ENCODE peak calls at places on chromosomes 7 and 10, in eight cellular contexts. One of them, this sample, is unnamed.

GRCh38 chr10:93436577-93436976 is 45.6 kb downstream of the MYOF start:
- DNase-seq in adrenal gland: peak; percentile 61
- DNase-seq in ascending aorta: peak; percentile 93
- DNase-seq in KBM-7: peak; percentile 43
- DNase-seq in amniotic stem cell: peak; percentile 82
- DNase-seq in CD8-positive, alpha-beta T cell: no peak
- DNase-seq in NCI-H1092 treated with DMSO at 0.1 percent for 48 hours: no peak
- DNase-seq in GM13977: no peak
- DNase-seq in this sample: no peak

GRCh38 chr7:2680792-2681490 is 7.1 kb upstream of the AMZ1 start:
- DNase-seq in KBM-7: peak; percentile 60
- DNase-seq in CD8-positive, alpha-beta T cell: peak; percentile 60
- DNase-seq in ascending aorta: peak; percentile 87
- DNase-seq in adrenal gland: peak; percentile 89
- DNase-seq in NCI-H1092 treated with DMSO at 0.1 percent for 48 hours: peak; percentile 74
- DNase-seq in amniotic stem cell: peak; percentile 20
- DNase-seq in GM13977: peak; percentile 84
- DNase-seq in this sample: peak; percentile 5

GRCh38 chr7:2437537-2438148 is 34.2 kb downstream of the CHST12 start:
- DNase-seq in CD8-positive, alpha-beta T cell: no peak
- DNase-seq in KBM-7: no peak
- DNase-seq in ascending aorta: no peak
- DNase-seq in NCI-H1092 treated with DMSO at 0.1 percent for 48 hours: no peak
- DNase-seq in adrenal gland: no peak
- DNase-seq in GM13977: no peak
- DNase-seq in amniotic stem cell: no peak
- DNase-seq in this sample: no peak

GRCh38 chr10:103916254-103916653 is 1.7 kb downstream of the STN1 start:
- DNase-seq in CD8-positive, alpha-beta T cell: no peak
- DNase-seq in GM13977: no peak
- DNase-seq in ascending aorta: no peak
- DNase-seq in NCI-H1092 treated with DMSO at 0.1 percent for 48 hours: no peak
- DNase-seq in amniotic stem cell: no peak
- DNase-seq in adrenal gland: no peak
- DNase-seq in KBM-7: no peak
- DNase-seq in this sample: no peak

GRCh38 chr10:100561005-100561404 is 25.3 kb downstream of the HIF1AN start:
- DNase-seq in KBM-7: no peak
- DNase-seq in NCI-H1092 treated with DMSO at 0.1 percent for 48 hours: no peak
- DNase-seq in CD8-positive, alpha-beta T cell: no peak
- DNase-seq in GM13977: no peak
- DNase-seq in amniotic stem cell: no peak
- DNase-seq in ascending aorta: no peak
- DNase-seq in adrenal gland: no peak
- DNase-seq in this sample: no peak

GRCh38 chr10:14758994-14759664 is 15.6 kb downstream of the FAM107B start:
- DNase-seq in ascending aorta: no peak
- DNase-seq in adrenal gland: no peak
- DNase-seq in CD8-positive, alpha-beta T cell: no peak
- DNase-seq in NCI-H1092 treated with DMSO at 0.1 percent for 48 hours: peak; percentile 2
- DNase-seq in GM13977: no peak
- DNase-seq in KBM-7: no peak
- DNase-seq in amniotic stem cell: no peak
- DNase-seq in this sample: no peak

GRCh38 chr10:42753126-42753506 is 29.5 kb upstream of the BMS1 start:
- DNase-seq in GM13977: peak; percentile 59
- DNase-seq in amniotic stem cell: peak; percentile 13
- DNase-seq in KBM-7: peak; percentile 49
- DNase-seq in NCI-H1092 treated with DMSO at 0.1 percent for 48 hours: peak; percentile 26
- DNase-seq in CD8-positive, alpha-beta T cell: peak; percentile 68
- DNase-seq in ascending aorta: peak; percentile 85
- DNase-seq in adrenal gland: peak; percentile 71
- DNase-seq in this sample: no peak

GRCh38 chr10:36621346-36621745 is 504.1 kb upstream of the ANKRD30A start:
- DNase-seq in amniotic stem cell: peak; percentile 2
- DNase-seq in GM13977: no peak
- DNase-seq in KBM-7: no peak
- DNase-seq in ascending aorta: no peak
- DNase-seq in adrenal gland: no peak
- DNase-seq in NCI-H1092 treated with DMSO at 0.1 percent for 48 hours: no peak
- DNase-seq in CD8-positive, alpha-beta T cell: no peak
- DNase-seq in this sample: no peak

GRCh38 chr7:149125189-149125863 is 798 bp downstream of the ZNF425 start:
- DNase-seq in amniotic stem cell: no peak
- DNase-seq in ascending aorta: no peak
- DNase-seq in GM13977: no peak
- DNase-seq in KBM-7: peak; percentile 67
- DNase-seq in adrenal gland: no peak
- DNase-seq in CD8-positive, alpha-beta T cell: no peak
- DNase-seq in NCI-H1092 treated with DMSO at 0.1 percent for 48 hours: no peak
- DNase-seq in this sample: no peak

GRCh38 chr7:157674027-157674714 is 337.4 kb downstream of the DNAJB6 start:
- DNase-seq in amniotic stem cell: no peak
- DNase-seq in CD8-positive, alpha-beta T cell: peak; percentile 4
- DNase-seq in ascending aorta: peak; percentile 52
- DNase-seq in NCI-H1092 treated with DMSO at 0.1 percent for 48 hours: no peak
- DNase-seq in GM13977: no peak
- DNase-seq in KBM-7: no peak
- DNase-seq in adrenal gland: no peak
- DNase-seq in this sample: no peak

GRCh38 chr7:27921081-27921836 is 181.3 kb downstream of the TAX1BP1 start:
- DNase-seq in NCI-H1092 treated with DMSO at 0.1 percent for 48 hours: peak; percentile 81
- DNase-seq in GM13977: peak; percentile 39
- DNase-seq in CD8-positive, alpha-beta T cell: no peak
- DNase-seq in ascending aorta: no peak
- DNase-seq in adrenal gland: peak; percentile 66
- DNase-seq in KBM-7: peak; percentile 91
- DNase-seq in amniotic stem cell: peak; percentile 64
- DNase-seq in this sample: peak; percentile 86

GRCh38 chr10:14219411-14219810 is 111.3 kb downstream of the FRMD4A start:
- DNase-seq in GM13977: no peak
- DNase-seq in ascending aorta: no peak
- DNase-seq in amniotic stem cell: no peak
- DNase-seq in NCI-H1092 treated with DMSO at 0.1 percent for 48 hours: no peak
- DNase-seq in KBM-7: no peak
- DNase-seq in adrenal gland: no peak
- DNase-seq in CD8-positive, alpha-beta T cell: no peak
- DNase-seq in this sample: no peak

GRCh38 chr10:125076891-125077643 is 83.3 kb downstream of the CTBP2 start:
- DNase-seq in KBM-7: no peak
- DNase-seq in ascending aorta: no peak
- DNase-seq in NCI-H1092 treated with DMSO at 0.1 percent for 48 hours: no peak
- DNase-seq in GM13977: no peak
- DNase-seq in CD8-positive, alpha-beta T cell: no peak
- DNase-seq in amniotic stem cell: no peak
- DNase-seq in adrenal gland: no peak
- DNase-seq in this sample: no peak